ENCODE peak calls at places on chromosomes 16 and 17, in seven cellular contexts. G is left ventricle myocardium inferior, E is OCI-LY7, P is PC-9, D is A549, Y is upper lobe of left lung, W is mucosa of descending colon. Q is an unnamed sample.

GRCh38 chr17:31673076-31673475 is 186.0 kb downstream of the COPRS start:
- DNase-seq in G (no peak), E (no peak), P (no peak), D (no peak), Y (no peak), W (no peak), Q (no peak)

GRCh38 chr16:84150926-84151325 is 5.8 kb downstream of the DNAAF1 start:
- DNase-seq in G (no peak), E (no peak), P (no peak), D (no peak), Y (no peak), W (no peak), Q (no peak)

GRCh38 chr16:27240948-27241531 is 27.5 kb downstream of the NSMCE1 start:
- DNase-seq in G (no peak), E (no peak), P (no peak), D (no peak), Y (peak; percentile 20), W (no peak), Q (peak; percentile 15)

GRCh38 chr17:32488177-32488542 is 1.4 kb downstream of the CDK5R1 start:
- DNase-seq in G (no peak), E (no peak), P (no peak), D (no peak), Y (no peak), W (no peak), Q (no peak)

GRCh38 chr17:73798111-73798748 is 154.0 kb upstream of the SDK2 start:
- DNase-seq in G (no peak), E (no peak), P (no peak), D (peak; percentile 100), Y (no peak), W (no peak), Q (no peak)

GRCh38 chr16:3946604-3947180 is 66.2 kb upstream of the CREBBP start:
- DNase-seq in G (no peak), E (no peak), P (no peak), D (no peak), Y (no peak), W (no peak), Q (no peak)

GRCh38 chr17:67608691-67609090 is 109.0 kb upstream of the NOL11 start:
- DNase-seq in G (no peak), E (no peak), P (peak; percentile 14), D (no peak), Y (no peak), W (no peak), Q (no peak)

GRCh38 chr17:3683054-3683511 is 12.9 kb downstream of the P2RX5 start:
- DNase-seq in G (no peak), E (peak; percentile 78), P (no peak), D (peak; percentile 63), Y (no peak), W (no peak), Q (no peak)

GRCh38 chr17:21213491-21214014 is 408 bp downstream of the TMEM11 start:
- DNase-seq in G (no peak), E (peak; percentile 46), P (no peak), D (no peak), Y (peak; percentile 40), W (no peak), Q (peak; percentile 34)

GRCh38 chr17:80029235-80029974 is 6.3 kb downstream of the TBC1D16 start:
- DNase-seq in G (peak; percentile 87), E (no peak), P (no peak), D (no peak), Y (peak; percentile 91), W (peak; percentile 53), Q (peak; percentile 78)

GRCh38 chr16:81316176-81316496 is 1.4 kb downstream of the GAN start:
- DNase-seq in G (no peak), E (no peak), P (no peak), D (no peak), Y (no peak), W (no peak), Q (no peak)

GRCh38 chr16:68472581-68472980 is 24.3 kb upstream of the SMPD3 start:
- DNase-seq in G (no peak), E (no peak), P (no peak), D (no peak), Y (no peak), W (no peak), Q (no peak)

GRCh38 chr17:12983986-12984932 is 33.6 kb downstream of the ELAC2 start:
- DNase-seq in G (peak; percentile 61), E (no peak), P (no peak), D (no peak), Y (no peak), W (no peak), Q (peak; percentile 53)

GRCh38 chr17:65023791-65024190 is 32.7 kb downstream of the GNA13 start:
- DNase-seq in G (no peak), E (no peak), P (no peak), D (no peak), Y (no peak), W (no peak), Q (no peak)

GRCh38 chr17:77555110-77555509 is 403.4 kb upstream of the TNRC6C start:
- DNase-seq in G (no peak), E (no peak), P (no peak), D (no peak), Y (no peak), W (no peak), Q (no peak)

GRCh38 chr17:77772461-77772897 is 186.0 kb upstream of the TNRC6C start:
- DNase-seq in G (peak; percentile 63), E (peak; percentile 73), P (peak; percentile 20), D (peak; percentile 60), Y (peak; percentile 46), W (peak; percentile 79), Q (no peak)

GRCh38 chr16:1159973-1160772 is 7.3 kb downstream of the CACNA1H start:
- DNase-seq in G (peak; percentile 80), E (no peak), P (peak; percentile 34), D (no peak), Y (no peak), W (no peak), Q (peak; percentile 78)

GRCh38 chr16:87484487-87485331 is 8.1 kb downstream of the ZCCHC14 start:
- DNase-seq in G (no peak), E (no peak), P (no peak), D (no peak), Y (no peak), W (no peak), Q (no peak)

GRCh38 chr16:82629441-82630027 is 2.8 kb downstream of the CDH13 start:
- DNase-seq in G (no peak), E (no peak), P (no peak), D (no peak), Y (no peak), W (no peak), Q (no peak)

DNA sequence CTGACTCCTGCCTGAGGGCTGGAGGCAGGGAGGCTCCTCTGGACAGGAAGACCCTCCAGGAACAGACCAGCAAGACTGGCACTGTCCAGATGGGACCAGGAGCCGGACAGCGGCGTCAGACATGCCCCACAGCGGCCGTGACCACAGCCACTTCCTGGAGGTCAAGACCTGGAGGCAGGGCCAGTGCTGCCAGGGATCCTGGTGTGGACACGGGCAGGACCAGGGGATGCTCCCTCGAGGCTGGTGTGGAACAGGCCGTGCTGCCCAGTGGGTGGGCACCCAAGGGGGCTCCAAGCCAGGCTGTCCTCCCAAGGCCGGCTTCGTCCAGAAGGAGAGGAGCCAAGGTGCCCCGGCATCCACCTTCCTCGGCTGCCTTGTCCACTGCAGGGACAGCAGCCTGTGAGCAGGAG is 4.5 kb upstream of the CCDC57 start:
- DNase-seq in G (no peak), E (no peak), P (no peak), D (no peak), Y (peak; percentile 56), W (peak; percentile 60), Q (no peak)
- H3K4me3 ChIP-seq in G (no peak overlapping the region), E (no peak overlapping the region), P (peak overlapping the region; percentile 11), D (no peak overlapping the region), Y (peak overlapping the region; percentile 15), W (no peak overlapping the region), Q (no peak overlapping the region)

GRCh38 chr17:57928898-57929297 is 26.3 kb downstream of the CUEDC1 start:
- DNase-seq in G (no peak), E (no peak), P (no peak), D (no peak), Y (no peak), W (no peak), Q (no peak)
- H3K4me1 ChIP-seq in G (peaks cover 96% of the 10 kb centered on the region), E (no peaks in the 10 kb centered on the region), P (peaks cover 17% of the 10 kb centered on the region), D (peaks cover 78% of the 10 kb centered on the region), Y (peaks cover 20% of the 10 kb centered on the region), W (peaks cover 14% of the 10 kb centered on the region), Q (peaks cover 13% of the 10 kb centered on the region)

GRCh38 chr16:67228905-67229304 is 2.0 kb downstream of the TMEM208 start:
- DNase-seq in G (no peak), E (no peak), P (no peak), D (no peak), Y (no peak), W (peak; percentile 20), Q (no peak)

GRCh38 chr16:67227567-67227921 is 614 bp downstream of the TMEM208 start:
- DNase-seq in G (no peak), E (no peak), P (no peak), D (no peak), Y (no peak), W (peak; percentile 32), Q (no peak)

GRCh38 chr16:67228034-67228785 is 1.3 kb downstream of the TMEM208 start:
- DNase-seq in G (no peak), E (no peak), P (no peak), D (no peak), Y (no peak), W (peak; percentile 26), Q (no peak)

GRCh38 chr16:67226295-67226803 is 581 bp upstream of the TMEM208 start:
- DNase-seq in G (no peak), E (no peak), P (no peak), D (no peak), Y (no peak), W (no peak), Q (no peak)

DNA sequence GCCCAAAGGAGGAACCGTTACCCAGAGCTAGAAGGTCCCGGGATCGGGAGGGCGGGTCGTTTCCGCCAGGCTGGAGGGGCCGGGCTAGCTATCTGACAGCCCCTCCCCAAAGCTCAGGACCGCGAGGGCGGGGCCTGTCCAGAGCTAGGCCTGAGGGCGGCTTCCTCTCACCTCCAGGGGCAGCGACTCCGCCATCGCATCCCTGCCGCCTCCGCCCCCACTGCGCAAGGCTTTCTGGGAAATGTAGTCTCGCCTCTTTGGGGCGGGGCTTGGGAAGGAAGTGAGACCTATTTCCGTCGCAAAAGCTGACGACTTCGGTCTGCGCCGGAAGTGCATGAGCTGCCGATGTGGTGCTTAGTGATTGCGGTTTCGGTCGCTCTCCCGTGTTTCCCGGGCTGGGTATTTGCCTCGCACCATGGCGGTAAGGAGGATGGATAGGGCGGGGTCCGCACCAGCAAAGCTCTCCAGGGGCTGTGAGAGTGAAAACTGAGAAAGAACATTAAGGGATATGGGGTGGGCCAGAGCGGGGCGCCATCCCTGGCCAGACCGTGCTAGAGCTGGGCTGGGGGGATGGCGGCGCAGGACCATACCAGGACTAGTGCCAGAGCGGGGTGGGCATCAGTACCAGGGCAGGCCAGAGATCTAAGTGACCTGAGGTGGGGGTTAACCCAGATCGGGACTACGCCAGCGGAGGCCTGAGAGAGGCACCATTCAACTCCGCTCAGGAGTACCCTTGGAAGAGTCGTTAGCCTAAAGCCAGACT is at the start of gene TMEM208:
- DNase-seq in G (peak; percentile 99), E (peak; percentile 98), P (peak; percentile 98), D (peak; percentile 98), Y (peak; percentile 98), W (peak; percentile 98), Q (peak; percentile 99)
- TF ChIP-seq CTCF in G (peak; percentile 36), E (peak; percentile 71), P (no peak), D (peak; percentile 36), Y (peak; percentile 57), W (no peak), Q (no peak)

GRCh38 chr16:51705142-51705541 is 554.1 kb upstream of the SALL1 start:
- DNase-seq in G (no peak), E (no peak), P (no peak), D (no peak), Y (no peak), W (no peak), Q (no peak)
- H3K4me3 ChIP-seq in G (no peak overlapping the region), E (no peak overlapping the region), P (no peak overlapping the region), D (no peak overlapping the region), Y (no peak overlapping the region), W (no peak overlapping the region), Q (no peak overlapping the region)

GRCh38 chr16:73054732-73055481 is 7.0 kb upstream of the ZFHX3 start:
- DNase-seq in G (no peak), E (peak; percentile 11), P (peak; percentile 62), D (peak; percentile 45), Y (no peak), W (no peak), Q (no peak)
- H3K4me1 ChIP-seq in G (peaks cover 73% of the 10 kb centered on the region), E (peaks cover 47% of the 10 kb centered on the region), P (peaks cover 65% of the 10 kb centered on the region), D (peaks cover 55% of the 10 kb centered on the region), Y (peaks cover 62% of the 10 kb centered on the region), W (peaks cover 40% of the 10 kb centered on the region), Q (peaks cover 11% of the 10 kb centered on the region)

Q was measured in testis.